ENCODE peak calls at places on chromosomes 13 and 19, in seven cellular contexts. G is HepG2, Q is SK-N-SH, Y is HCT116, E is GM12878, X is H1, C is K562. M is an unnamed sample.

GRCh38 chr19:43316591-43317319 is 36.7 kb upstream of the CD177 start:
- DNase-seq in G (peak), Q (peak), Y (peak), E (no peak), X (peak), C (peak), M (no peak)

GRCh38 chr19:1076951-1077350 is 10.0 kb downstream of the ARHGAP45 start:
- DNase-seq in G (no peak), Q (no peak), Y (no peak), E (peak), X (no peak), C (no peak), M (no peak)

GRCh38 chr13:90690458-90691063 is 656.9 kb upstream of the MIR17HG start:
- DNase-seq in G (no peak), Q (no peak), Y (no peak), E (no peak), X (no peak), C (no peak), M (no peak)

GRCh38 chr13:96968027-96968426 is 26.2 kb downstream of the OXGR1 start:
- DNase-seq in G (no peak), Q (no peak), Y (no peak), E (no peak), X (no peak), C (no peak), M (no peak)

GRCh38 chr13:25816239-25816638 is 235.6 kb downstream of the SHISA2 start:
- DNase-seq in G (no peak), Q (no peak), Y (no peak), E (no peak), X (no peak), C (no peak), M (no peak)

GRCh38 chr13:92806215-92806614 is 420.4 kb upstream of the GPC6 start:
- DNase-seq in G (no peak), Q (no peak), Y (no peak), E (no peak), X (no peak), C (no peak), M (no peak)

GRCh38 chr19:54207908-54208783 is 7.5 kb downstream of the RPS9 start:
- DNase-seq in G (peak), Q (no peak), Y (no peak), E (peak), X (no peak), C (peak), M (no peak)

GRCh38 chr13:40801255-40802217 is 12.1 kb downstream of the SLC25A15 start:
- DNase-seq in G (peak), Q (no peak), Y (no peak), E (no peak), X (no peak), C (no peak), M (no peak)

GRCh38 chr13:72346716-72347115 is 380.7 kb downstream of the MZT1 start:
- DNase-seq in G (peak), Q (no peak), Y (no peak), E (no peak), X (no peak), C (no peak), M (no peak)

GRCh38 chr13:98098511-98098910 is 44.4 kb upstream of the FARP1 start:
- DNase-seq in G (no peak), Q (no peak), Y (no peak), E (no peak), X (no peak), C (no peak), M (no peak)

GRCh38 chr19:18468517-18468916 is 30.6 kb upstream of the ISYNA1 start:
- DNase-seq in G (no peak), Q (no peak), Y (no peak), E (no peak), X (no peak), C (no peak), M (no peak)

GRCh38 chr19:53634768-53635167 is 3.0 kb downstream of the DPRX start:
- DNase-seq in G (peak), Q (no peak), Y (no peak), E (no peak), X (no peak), C (no peak), M (no peak)

GRCh38 chr19:48746738-48747575 is at the start of gene IZUMO1:
- DNase-seq in G (no peak), Q (peak), Y (peak), E (no peak), X (no peak), C (peak), M (peak)

GRCh38 chr19:1884291-1884718 is 991 bp downstream of the ABHD17A start:
- DNase-seq in G (no peak), Q (no peak), Y (no peak), E (no peak), X (no peak), C (peak), M (no peak)

GRCh38 chr13:44921931-44922758 is 67.1 kb downstream of the NUFIP1 start:
- DNase-seq in G (peak), Q (no peak), Y (peak), E (no peak), X (no peak), C (no peak), M (no peak)

GRCh38 chr13:96768524-96768923 is 225.8 kb downstream of the OXGR1 start:
- DNase-seq in G (no peak), Q (no peak), Y (no peak), E (no peak), X (no peak), C (no peak), M (no peak)

GRCh38 chr13:83730674-83731073 is 151.6 kb downstream of the SLITRK1 start:
- DNase-seq in G (no peak), Q (no peak), Y (no peak), E (no peak), X (no peak), C (no peak), M (no peak)

GRCh38 chr19:15332311-15332996 is at the start of gene BRD4:
- DNase-seq in G (no peak), Q (peak), Y (no peak), E (no peak), X (no peak), C (peak), M (no peak)

GRCh38 chr19:44050740-44051653 is 839 bp upstream of the ZNF223 start:
- DNase-seq in G (no peak), Q (no peak), Y (no peak), E (no peak), X (no peak), C (no peak), M (no peak)

GRCh38 chr13:90055121-90055520 is 1292.4 kb upstream of the MIR17HG start:
- DNase-seq in G (no peak), Q (no peak), Y (peak), E (no peak), X (no peak), C (no peak), M (no peak)

GRCh38 chr13:30718661-30719520 is 16.5 kb upstream of the ALOX5AP start:
- DNase-seq in G (peak), Q (no peak), Y (peak), E (no peak), X (no peak), C (no peak), M (no peak)

GRCh38 chr19:47105874-47106273 is 7.7 kb downstream of the ZC3H4 start:
- DNase-seq in G (no peak), Q (no peak), Y (no peak), E (no peak), X (no peak), C (peak), M (no peak)

GRCh38 chr19:11581740-11582139 is 4.3 kb upstream of the ACP5 start:
- DNase-seq in G (no peak), Q (no peak), Y (no peak), E (peak), X (no peak), C (peak), M (no peak)

GRCh38 chr13:44653261-44653660 is 77.1 kb upstream of the TSC22D1 start:
- DNase-seq in G (no peak), Q (no peak), Y (no peak), E (no peak), X (no peak), C (no peak), M (no peak)

GRCh38 chr13:46866150-46866549 is 30.7 kb downstream of the HTR2A start:
- DNase-seq in G (peak), Q (peak), Y (no peak), E (no peak), X (peak), C (no peak), M (peak)

GRCh38 chr13:43905435-43906031 is 25.8 kb downstream of the LACC1 start:
- DNase-seq in G (peak), Q (peak), Y (peak), E (no peak), X (no peak), C (peak), M (peak)

GRCh38 chr19:16033721-16034120 is 42.6 kb upstream of the TPM4 start:
- DNase-seq in G (no peak), Q (no peak), Y (no peak), E (no peak), X (no peak), C (no peak), M (no peak)

GRCh38 chr19:33207040-33207620 is 13.0 kb downstream of the LRP3 start:
- DNase-seq in G (no peak), Q (peak), Y (no peak), E (no peak), X (no peak), C (no peak), M (no peak)

GRCh38 chr13:75442736-75443234 is 39.2 kb downstream of the TBC1D4 start:
- DNase-seq in G (no peak), Q (no peak), Y (no peak), E (no peak), X (no peak), C (no peak), M (no peak)

GRCh38 chr19:35525873-35526272 is 2.2 kb downstream of the SBSN start:
- DNase-seq in G (no peak), Q (no peak), Y (no peak), E (no peak), X (no peak), C (no peak), M (no peak)

GRCh38 chr13:48500652-48501197 is 32.2 kb downstream of the RCBTB2 start:
- DNase-seq in G (peak), Q (no peak), Y (no peak), E (no peak), X (no peak), C (no peak), M (no peak)

GRCh38 chr13:21675095-21676007 is 4.5 kb downstream of the FGF9 start:
- DNase-seq in G (no peak), Q (peak), Y (no peak), E (no peak), X (no peak), C (no peak), M (no peak)

GRCh38 chr13:21674271-21675009 is 3.6 kb downstream of the FGF9 start:
- DNase-seq in G (no peak), Q (peak), Y (no peak), E (no peak), X (no peak), C (no peak), M (no peak)

GRCh38 chr13:21672811-21673591 is 2.1 kb downstream of the FGF9 start:
- DNase-seq in G (no peak), Q (no peak), Y (no peak), E (no peak), X (no peak), C (no peak), M (no peak)

GRCh38 chr13:21671793-21672680 is 1.2 kb downstream of the FGF9 start:
- DNase-seq in G (no peak), Q (peak), Y (no peak), E (no peak), X (no peak), C (no peak), M (no peak)

GRCh38 chr13:21673592-21674270 is 2.9 kb downstream of the FGF9 start:
- DNase-seq in G (no peak), Q (peak), Y (no peak), E (no peak), X (no peak), C (peak), M (no peak)
- H3K9ac ChIP-seq in G (no peak), Q (no peak), Y (peak), E (no peak), X (no peak), C (peak), M (peak)

GRCh38 chr19:58150328-58150921 is at the start of gene ZNF329:
- DNase-seq in G (peak), Q (peak), Y (peak), E (peak), X (no peak), C (peak), M (peak)
- TF ChIP-seq YY1 in G (peak), Q (peak), Y (peak), E (peak), X (peak), C (peak), M (peak)

DNA sequence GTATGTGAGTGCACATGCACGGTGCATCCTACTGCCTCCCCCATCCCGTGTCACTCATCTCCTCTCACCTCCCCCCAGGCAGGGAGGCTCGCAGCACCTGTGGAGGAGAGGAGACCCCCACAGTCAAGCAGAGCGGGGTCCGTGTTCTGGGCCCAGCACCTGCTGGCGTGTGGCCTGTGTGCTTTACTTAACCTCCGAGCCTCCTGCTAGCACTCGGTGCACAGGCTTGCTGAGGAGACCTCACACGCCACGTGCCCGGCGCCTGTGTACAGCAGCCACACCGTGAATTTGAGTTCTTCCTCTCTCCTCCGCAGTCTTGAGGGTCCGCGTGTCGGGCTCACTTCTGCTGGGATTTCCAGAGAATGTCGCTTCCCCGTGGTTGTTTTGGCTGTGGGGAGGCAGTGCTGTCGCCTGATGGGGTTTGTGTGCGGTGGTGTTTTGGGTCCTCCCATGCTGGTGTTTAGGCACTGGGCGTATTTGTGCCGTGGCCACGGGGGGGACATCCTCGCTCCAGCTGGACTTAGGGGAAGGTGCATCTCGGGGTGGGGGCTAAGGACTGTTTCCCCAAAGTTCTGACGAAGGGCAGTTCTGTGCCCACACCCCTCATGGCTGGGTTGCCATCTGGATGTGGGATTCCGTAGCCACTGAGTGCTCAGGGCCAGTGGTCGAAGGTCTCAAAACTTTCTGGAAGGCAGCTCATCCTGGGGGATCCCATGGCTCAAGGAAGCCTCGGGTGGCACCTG is 34.8 kb upstream of the TMEM255B start:
- DNase-seq in G (no peak), Q (no peak), Y (no peak), E (no peak), X (no peak), C (no peak), M (no peak)
- H3K9ac ChIP-seq in G (no peak), Q (no peak), Y (no peak), E (no peak), X (no peak), C (peak), M (peak)

DNA sequence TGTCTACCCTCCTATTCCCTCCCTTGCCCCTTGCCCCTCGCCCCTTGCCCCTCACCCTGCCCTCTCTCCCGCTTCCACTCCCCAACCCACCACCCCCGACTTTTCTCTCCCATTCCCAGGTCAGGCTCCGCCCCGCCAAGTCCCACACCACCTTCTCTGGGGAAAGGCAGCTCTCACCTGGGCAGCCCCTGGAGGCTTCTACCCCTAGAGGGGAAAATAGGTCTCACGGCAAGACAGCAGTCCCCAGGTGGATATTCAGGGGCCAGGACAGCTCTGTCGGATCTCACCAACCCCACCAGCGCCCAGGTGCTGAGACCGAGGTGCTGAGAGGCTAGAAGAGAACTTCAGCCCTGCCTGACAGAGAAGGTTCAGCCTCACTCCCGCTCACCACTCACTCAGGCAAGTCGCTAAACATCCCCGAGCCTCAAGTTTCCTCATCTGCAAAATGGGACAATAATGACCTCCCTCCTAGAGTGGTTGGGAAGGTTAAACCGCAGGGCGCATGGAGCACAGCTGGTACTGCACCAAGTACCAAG is 1.4 kb upstream of the ERFL start:
- DNase-seq in G (no peak), Q (no peak), Y (no peak), E (no peak), X (no peak), C (no peak), M (no peak)
- TF ChIP-seq YY1 in G (no peak), Q (no peak), Y (no peak), E (no peak), X (no peak), C (no peak), M (no peak)

GRCh38 chr13:110103479-110103878 is 203.5 kb downstream of the COL4A1 start:
- DNase-seq in G (no peak), Q (no peak), Y (no peak), E (no peak), X (no peak), C (no peak), M (no peak)

GRCh38 chr13:110105136-110105535 is 201.8 kb downstream of the COL4A1 start:
- DNase-seq in G (no peak), Q (no peak), Y (no peak), E (no peak), X (no peak), C (no peak), M (no peak)

GRCh38 chr13:110103026-110103425 is 203.9 kb downstream of the COL4A1 start:
- DNase-seq in G (no peak), Q (no peak), Y (no peak), E (no peak), X (no peak), C (no peak), M (no peak)

GRCh38 chr13:110099922-110100321 is 207.0 kb downstream of the COL4A1 start:
- DNase-seq in G (no peak), Q (no peak), Y (no peak), E (no peak), X (no peak), C (no peak), M (no peak)

GRCh38 chr13:110102053-110102452 is 204.9 kb downstream of the COL4A1 start:
- DNase-seq in G (no peak), Q (no peak), Y (no peak), E (no peak), X (no peak), C (no peak), M (no peak)
- H3K9ac ChIP-seq in G (no peak), Q (no peak), Y (no peak), E (no peak), X (no peak), C (no peak), M (no peak)

GRCh38 chr13:24627090-24627714 is 53.0 kb upstream of the ATP12A start:
- DNase-seq in G (peak), Q (peak), Y (peak), E (no peak), X (peak), C (peak), M (peak)
- TF ChIP-seq YY1 in G (no peak), Q (no peak), Y (no peak), E (no peak), X (peak), C (no peak), M (no peak)

DNA sequence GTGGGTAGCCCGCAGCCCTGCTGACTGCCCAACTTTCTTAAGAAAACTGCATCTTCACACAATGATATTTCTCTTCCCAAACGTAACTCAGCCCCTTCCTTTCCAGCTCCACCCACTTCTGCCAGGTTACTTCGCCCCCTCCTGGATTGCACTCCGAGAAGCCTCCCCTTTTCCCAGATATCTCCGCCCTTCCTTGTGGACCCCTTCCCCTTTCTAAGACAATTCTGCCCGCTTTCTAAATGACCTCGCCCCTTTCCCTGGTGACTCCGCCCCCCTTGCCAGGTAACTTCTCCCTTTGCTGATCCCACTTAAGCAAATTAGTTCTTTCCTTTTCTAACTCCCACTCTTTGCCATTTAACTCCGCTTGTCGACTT is 2.6 kb downstream of the VSIG10L start:
- DNase-seq in G (no peak), Q (no peak), Y (no peak), E (no peak), X (peak), C (no peak), M (peak)
- H3K9ac ChIP-seq in G (peak), Q (peak), Y (peak), E (peak), X (peak), C (peak), M (peak)

DNA sequence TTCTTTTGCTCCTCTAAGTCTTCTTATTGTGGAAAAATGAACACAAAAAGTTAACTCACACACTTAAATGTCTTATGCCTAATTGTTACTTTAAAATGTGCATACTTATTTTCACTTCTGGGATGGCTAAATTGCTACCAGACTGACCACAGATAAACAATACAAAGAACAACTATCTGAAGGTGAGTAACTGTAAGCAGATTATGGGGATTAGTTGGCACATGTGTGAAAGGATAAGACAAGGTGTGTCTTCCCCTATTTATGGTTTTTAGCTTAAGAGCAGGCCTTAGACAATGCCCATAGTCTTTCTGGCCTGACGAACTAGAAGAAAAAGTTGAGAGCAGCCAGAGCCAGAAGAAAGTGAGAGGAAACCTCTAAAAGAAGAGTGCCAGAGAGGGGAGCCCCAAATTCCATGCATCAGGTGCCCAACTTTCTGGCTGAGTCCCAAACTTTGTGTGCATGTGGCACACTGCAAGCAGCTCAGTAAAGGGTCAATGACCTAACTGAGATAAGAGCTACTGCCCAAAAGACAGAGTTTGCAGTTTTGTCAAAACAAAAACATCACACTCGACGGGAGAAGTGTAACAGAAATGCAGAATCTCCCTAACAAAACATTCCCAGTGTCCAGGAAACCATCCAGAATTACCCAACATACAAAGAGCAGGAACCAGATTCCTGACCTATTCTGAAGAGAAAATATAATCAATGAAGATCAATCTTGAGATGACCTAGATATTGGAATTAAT is 375.4 kb downstream of the KCNRG start:
- DNase-seq in G (no peak), Q (no peak), Y (no peak), E (no peak), X (no peak), C (peak), M (no peak)
- TF ChIP-seq YY1 in G (no peak), Q (no peak), Y (no peak), E (no peak), X (no peak), C (no peak), M (no peak)